ENCODE peak calls at places on chromosomes 4 and X, in seven cellular contexts. T is H9, R is H1, A is mesendoderm, X is neuronal stem cell, V is mesenchymal stem cell, F is trophoblast cell. O is an unnamed sample.

GRCh38 chr4:1544861-1545275 is 138.6 kb upstream of the NKX1-1 start:
- DNase-seq in A (no peak), F (no peak), R (no peak), X (no peak), T (no peak), V (no peak), O (no peak)

GRCh38 chrX:149365061-149365460 is 140.0 kb downstream of the IDS start:
- DNase-seq in A (peak), V (peak), X (no peak), F (no peak), R (no peak), T (no peak), O (no peak)

GRCh38 chrX:56745019-56745418 is 16.0 kb downstream of the NBDY start:
- DNase-seq in A (no peak), X (no peak), R (no peak), F (no peak), T (no peak), V (peak), O (peak)

GRCh38 chr4:10089346-10089745 is 27.3 kb downstream of the WDR1 start:
- DNase-seq in V (no peak), X (no peak), F (no peak), A (no peak), T (peak), R (no peak), O (no peak)

GRCh38 chr4:107519057-107519456 is 201.0 kb downstream of the PAPSS1 start:
- DNase-seq in F (no peak), X (peak), T (no peak), A (peak), R (no peak), V (peak), O (peak)

GRCh38 chr4:73705056-73705432 is 35.3 kb upstream of the CXCL8 start:
- DNase-seq in F (no peak), T (no peak), V (peak), R (no peak), X (no peak), A (peak), O (peak)

GRCh38 chrX:68982476-68982875 is 153.7 kb downstream of the EFNB1 start:
- DNase-seq in R (no peak), V (no peak), A (no peak), X (no peak), T (no peak), F (no peak), O (no peak)

GRCh38 chr4:26015133-26015651 is 101.2 kb downstream of the SMIM20 start:
- DNase-seq in F (no peak), A (peak), X (no peak), V (peak), R (no peak), T (no peak), O (peak)

GRCh38 chrX:53678667-53679066 is 7.9 kb downstream of the HUWE1 start:
- DNase-seq in F (no peak), T (no peak), R (no peak), X (no peak), V (peak), A (peak), O (no peak)

GRCh38 chrX:118257781-118258180 is 88.1 kb upstream of the WDR44 start:
- DNase-seq in X (no peak), T (no peak), V (no peak), F (no peak), A (no peak), R (no peak), O (no peak)

GRCh38 chr4:5142726-5143125 is 91.4 kb downstream of the STK32B start:
- DNase-seq in R (peak), X (peak), F (no peak), V (peak), A (peak), T (peak), O (peak)

GRCh38 chr4:54658321-54659093 is 750 bp downstream of the KIT start:
- DNase-seq in T (peak), X (peak), R (peak), F (peak), A (peak), V (peak), O (peak)

GRCh38 chr4:100462206-100462605 is 55.6 kb downstream of the EMCN start:
- DNase-seq in F (no peak), X (no peak), R (no peak), A (no peak), T (no peak), V (peak), O (peak)

GRCh38 chrX:21926527-21927278 is 13.8 kb upstream of the SMS start:
- DNase-seq in T (no peak), R (no peak), V (peak), X (no peak), F (peak), A (peak), O (peak)

GRCh38 chrX:103664363-103664762 is 22.1 kb downstream of the MORF4L2 start:
- DNase-seq in R (peak), V (no peak), X (no peak), F (no peak), A (no peak), T (peak), O (no peak)

GRCh38 chr4:41379230-41379629 is 122.5 kb downstream of the UCHL1 start:
- DNase-seq in X (no peak), T (no peak), A (no peak), F (peak), R (no peak), V (no peak), O (no peak)

GRCh38 chrX:22383988-22384387 is 111.3 kb downstream of the CBLL2 start:
- DNase-seq in R (no peak), F (no peak), T (no peak), X (no peak), V (no peak), A (peak), O (no peak)

GRCh38 chr4:784401-785331 is 41.3 kb downstream of the CPLX1 start:
- DNase-seq in T (no peak), A (no peak), R (no peak), F (no peak), V (no peak), X (no peak), O (no peak)

GRCh38 chr4:6120361-6120760 is 80.0 kb downstream of the JAKMIP1 start:
- DNase-seq in X (no peak), R (no peak), V (no peak), A (no peak), F (no peak), T (no peak), O (no peak)

GRCh38 chrX:12890467-12890866 is 16.0 kb upstream of the TLR8 start:
- DNase-seq in R (no peak), V (no peak), T (no peak), A (no peak), F (no peak), X (no peak), O (no peak)

GRCh38 chr4:82515705-82516104 is 46.1 kb downstream of the TMEM150C start:
- DNase-seq in V (peak), X (no peak), R (no peak), T (no peak), A (no peak), F (no peak), O (peak)

GRCh38 chrX:151713859-151714258 is 2.0 kb upstream of the FATE1 start:
- DNase-seq in V (no peak), A (peak), R (peak), T (peak), F (no peak), X (no peak), O (no peak)

GRCh38 chr4:75644095-75644494 is 13.8 kb upstream of the CDKL2 start:
- DNase-seq in X (no peak), T (no peak), A (no peak), F (no peak), R (no peak), V (no peak), O (no peak)

GRCh38 chrX:12910851-12911461 is 4.5 kb downstream of the TLR8 start:
- DNase-seq in V (no peak), T (no peak), A (no peak), R (no peak), X (no peak), F (no peak), O (no peak)

GRCh38 chr4:19402666-19403065 is 849.0 kb upstream of the SLIT2 start:
- DNase-seq in T (no peak), R (no peak), X (no peak), F (no peak), A (no peak), V (no peak), O (peak)

GRCh38 chrX:50941638-50942037 is 31.1 kb downstream of the BMP15 start:
- DNase-seq in T (peak), V (no peak), F (peak), A (peak), R (peak), X (no peak), O (no peak)

GRCh38 chr4:4492161-4492847 is 49.5 kb downstream of the STX18 start:
- DNase-seq in T (no peak), F (no peak), R (no peak), X (no peak), A (no peak), V (peak), O (peak)

GRCh38 chrX:119698835-119699234 is 5.9 kb upstream of the SEPTIN6 start:
- DNase-seq in T (peak), V (peak), R (no peak), A (peak), F (peak), X (no peak), O (peak)

GRCh38 chr4:108690738-108691137 is 40.3 kb downstream of the OSTC start:
- DNase-seq in R (no peak), A (no peak), T (no peak), F (peak), V (peak), X (no peak), O (no peak)
- H3K4ac ChIP-seq in R (no peak), A (no peak), T (no peak), F (no peak), V (no peak), X (no peak), O (no peak)

DNA sequence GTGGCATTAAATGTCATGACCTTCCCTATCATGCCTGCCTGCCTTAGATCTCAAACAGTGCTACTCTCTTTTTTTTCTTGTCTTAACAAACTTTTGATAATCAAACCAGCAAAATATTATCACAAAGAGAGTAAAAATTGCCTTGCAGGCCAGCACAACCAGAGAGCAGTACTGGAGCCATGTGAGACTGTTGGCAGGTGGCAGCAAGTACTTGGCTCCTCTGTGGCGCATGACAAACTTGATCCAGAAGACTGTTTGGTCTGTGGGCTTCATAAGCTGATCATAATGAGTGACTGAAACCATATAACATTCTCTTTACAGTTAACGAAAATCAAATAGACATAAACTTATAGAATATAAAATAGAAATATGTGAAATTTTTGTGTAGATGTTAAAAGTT is 33.3 kb upstream of the UGT2A3 start:
- DNase-seq in X (no peak), V (no peak), R (no peak), A (no peak), T (no peak), F (no peak), O (no peak)
- H3K4ac ChIP-seq in X (no peak), V (no peak), R (no peak), A (no peak), T (no peak), F (no peak), O (no peak)

DNA sequence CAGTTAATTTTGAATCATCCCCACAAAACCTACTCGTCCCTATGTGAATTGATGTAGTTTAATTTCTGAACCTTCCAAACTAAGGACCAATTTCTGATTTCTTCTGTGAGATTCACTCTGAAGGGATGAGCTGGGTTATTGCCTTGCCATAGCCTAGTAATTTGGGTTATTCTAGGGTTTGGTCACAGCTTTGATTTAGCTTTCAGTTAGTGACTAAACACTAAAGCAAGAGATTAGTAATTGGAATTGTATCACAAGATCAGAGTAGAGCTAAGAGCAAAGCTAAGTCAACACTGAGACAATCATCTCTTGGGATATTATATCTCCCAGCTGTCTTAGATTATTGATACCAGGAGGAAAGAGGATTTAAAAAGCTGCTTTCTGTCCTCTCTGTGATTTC is 588.0 kb downstream of the CCSER1 start:
- DNase-seq in R (no peak), A (no peak), F (no peak), V (no peak), T (no peak), X (no peak), O (no peak)
- H3K4ac ChIP-seq in R (no peak), A (no peak), F (no peak), V (no peak), T (no peak), X (no peak), O (no peak)

GRCh38 chrX:25158635-25159034 is 142.9 kb upstream of the ARX start:
- DNase-seq in T (no peak), A (no peak), F (no peak), V (no peak), X (no peak), R (no peak), O (no peak)
- H3K4ac ChIP-seq in T (no peak), A (no peak), F (no peak), V (no peak), X (no peak), R (no peak), O (no peak)

DNA sequence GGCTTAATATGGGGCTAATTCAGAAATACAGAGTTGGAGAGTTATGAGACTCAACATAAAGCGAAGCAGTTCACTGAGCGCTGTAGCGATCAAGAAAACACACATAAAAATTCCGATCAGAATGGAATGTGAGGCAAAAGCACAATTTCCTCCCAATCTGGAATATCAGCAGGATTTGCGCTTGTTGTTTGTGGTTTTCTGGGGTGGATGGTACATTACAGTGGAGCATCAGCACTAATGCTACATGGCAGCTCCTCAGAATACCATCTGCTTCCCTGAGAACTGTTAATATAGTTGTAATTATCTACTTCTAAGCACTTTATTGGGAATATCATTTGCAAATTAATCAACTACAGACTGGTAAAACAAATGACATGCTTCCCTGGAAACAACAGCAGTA is 324.1 kb upstream of the PPARGC1A start:
- DNase-seq in X (no peak), V (no peak), A (no peak), T (no peak), R (no peak), F (no peak), O (no peak)
- H3K4ac ChIP-seq in X (no peak), V (no peak), A (no peak), T (no peak), R (no peak), F (no peak), O (no peak)

DNA sequence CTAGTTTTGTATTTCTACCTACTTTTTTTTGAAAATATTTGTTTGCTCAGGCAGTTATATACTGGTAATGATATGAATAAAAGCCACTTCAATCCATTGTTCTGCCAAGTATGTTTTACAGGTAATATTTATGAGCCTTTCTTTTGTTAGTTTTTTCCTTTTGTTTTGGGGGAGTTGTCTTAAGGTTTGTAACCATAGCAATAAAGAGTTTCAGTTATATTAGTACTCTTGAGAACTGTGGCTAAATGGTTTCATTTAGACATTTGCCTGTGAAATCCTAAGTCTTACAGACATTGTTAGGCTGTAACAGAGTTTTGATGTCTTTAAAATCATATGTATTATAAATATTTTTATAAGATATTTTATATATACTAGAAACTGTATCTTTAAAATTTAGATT is 150.1 kb downstream of the DIPK2B start:
- DNase-seq in X (no peak), T (no peak), A (no peak), V (no peak), F (no peak), R (no peak), O (no peak)
- H3K4ac ChIP-seq in X (no peak), T (no peak), A (no peak), V (no peak), F (no peak), R (no peak), O (no peak)

DNA sequence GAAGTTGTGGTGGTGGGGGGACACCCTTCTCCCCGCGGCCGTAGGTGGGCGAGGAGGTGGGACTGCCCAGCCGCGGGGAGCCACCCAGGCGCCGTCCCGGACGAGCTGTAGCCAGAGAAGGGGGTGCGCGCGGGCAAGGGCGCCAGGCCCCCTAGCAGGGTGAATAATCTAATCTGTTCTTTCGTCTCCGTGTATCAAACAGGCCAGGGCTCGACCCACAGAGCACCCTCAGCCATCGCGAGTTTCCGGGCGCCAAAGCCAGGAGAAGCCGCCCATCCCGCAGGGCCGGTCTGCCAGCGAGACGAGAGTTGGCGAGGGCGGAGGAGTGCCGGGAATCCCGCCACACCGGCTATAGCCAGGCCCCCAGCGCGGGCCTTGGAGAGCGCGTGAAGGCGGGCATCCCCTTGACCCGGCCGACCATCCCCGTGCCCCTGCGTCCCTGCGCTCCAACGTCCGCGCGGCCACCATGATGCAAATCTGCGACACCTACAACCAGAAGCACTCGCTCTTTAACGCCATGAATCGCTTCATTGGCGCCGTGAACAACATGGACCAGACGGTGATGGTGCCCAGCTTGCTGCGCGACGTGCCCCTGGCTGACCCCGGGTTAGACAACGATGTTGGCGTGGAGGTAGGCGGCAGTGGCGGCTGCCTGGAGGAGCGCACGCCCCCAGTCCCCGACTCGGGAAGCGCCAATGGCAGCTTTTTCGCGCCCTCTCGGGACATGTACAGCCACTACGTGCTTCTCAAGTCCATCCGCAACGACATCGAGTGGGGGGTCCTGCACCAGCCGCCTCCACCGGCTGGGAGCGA is 3.4 kb downstream of the MID1IP1 start:
- DNase-seq in F (peak), X (peak), A (peak), V (peak), T (no peak), R (peak), O (no peak)
- H3K4ac ChIP-seq in F (peak), X (no peak), A (peak), V (peak), T (no peak), R (peak), O (peak)

DNA sequence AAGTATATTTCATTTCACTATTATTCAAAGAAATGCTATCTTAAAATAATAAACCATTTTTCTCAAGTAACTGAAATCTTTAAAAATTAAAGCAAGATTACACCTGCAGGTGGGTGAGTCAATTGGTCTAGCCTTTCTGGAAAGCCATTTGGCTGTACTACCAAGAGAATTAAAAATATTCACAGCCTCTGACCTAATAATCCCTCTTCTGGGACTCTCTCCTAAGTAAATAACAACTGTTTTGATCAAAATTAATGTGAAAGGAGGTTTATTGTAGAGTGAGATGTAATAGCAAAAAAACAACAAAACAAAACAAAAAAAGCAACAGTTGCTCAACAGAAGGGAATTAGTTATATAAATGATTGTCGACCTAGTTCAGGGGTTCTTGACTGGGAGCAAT is 89.0 kb downstream of the GEMIN8 start:
- DNase-seq in X (no peak), V (no peak), F (no peak), A (no peak), T (no peak), R (no peak), O (no peak)
- H3K4ac ChIP-seq in X (no peak), V (no peak), F (no peak), A (no peak), T (no peak), R (no peak), O (no peak)

GRCh38 chr4:174549696-174550095 is 27.4 kb upstream of the HPGD start:
- DNase-seq in F (no peak), A (no peak), T (no peak), V (no peak), X (no peak), R (no peak), O (no peak)

GRCh38 chr4:174539571-174539970 is 17.3 kb upstream of the HPGD start:
- DNase-seq in F (no peak), V (no peak), X (no peak), T (no peak), R (no peak), A (no peak), O (no peak)

GRCh38 chr4:174545268-174545667 is 23.0 kb upstream of the HPGD start:
- DNase-seq in F (no peak), V (no peak), T (no peak), A (no peak), R (no peak), X (no peak), O (no peak)

GRCh38 chr4:174540175-174540574 is 17.9 kb upstream of the HPGD start:
- DNase-seq in A (no peak), R (no peak), F (peak), X (no peak), V (no peak), T (no peak), O (no peak)

GRCh38 chr4:174544496-174544895 is 22.2 kb upstream of the HPGD start:
- DNase-seq in T (no peak), R (no peak), X (no peak), V (no peak), F (no peak), A (no peak), O (no peak)
- H3K4ac ChIP-seq in T (no peak), R (no peak), X (no peak), V (no peak), F (no peak), A (no peak), O (no peak)